ENCODE peak calls at places on chromosome X, in six cellular contexts. B, F, Y, K, X and Z are unnamed samples.
A peak's percentile ranks its signal among the peaks of the same experiment; 100 is the strongest.

GRCh38 chrX:37755073-37755472 is 24.8 kb upstream of the CYBB start:
- DNase-seq in B (no peak), F (no peak), Y (no peak), K (no peak), X (no peak), Z (no peak)

GRCh38 chrX:20432048-20432447 is 165.3 kb upstream of the RPS6KA3 start:
- DNase-seq in B (no peak), F (peak; percentile 59), Y (peak; percentile 28), K (no peak), X (no peak), Z (no peak)

GRCh38 chrX:118221257-118221656 is 104.6 kb upstream of the KLHL13 start:
- DNase-seq in B (no peak), F (no peak), Y (no peak), K (no peak), X (no peak), Z (no peak)

GRCh38 chrX:38816158-38816557 is 14.9 kb downstream of the MID1IP1 start:
- DNase-seq in B (no peak), F (no peak), Y (no peak), K (no peak), X (no peak), Z (no peak)

GRCh38 chrX:152245231-152245630 is 106.9 kb upstream of the MAGEA10 start:
- DNase-seq in B (no peak), F (no peak), Y (no peak), K (no peak), X (no peak), Z (no peak)

GRCh38 chrX:83966347-83966746 is 105.4 kb downstream of the CYLC1 start:
- DNase-seq in B (no peak), F (no peak), Y (no peak), K (no peak), X (no peak), Z (no peak)

GRCh38 chrX:37854748-37855147 is 7.4 kb upstream of the DYNLT3 start:
- DNase-seq in B (no peak), F (no peak), Y (no peak), K (no peak), X (no peak), Z (no peak)

GRCh38 chrX:107374116-107374515 is 75.3 kb upstream of the FRMPD3 start:
- DNase-seq in B (no peak), F (no peak), Y (no peak), K (peak; percentile 15), X (no peak), Z (peak; percentile 60)

GRCh38 chrX:77160301-77160700 is 286.9 kb upstream of the FGF16 start:
- DNase-seq in B (no peak), F (no peak), Y (no peak), K (peak; percentile 24), X (peak; percentile 7), Z (peak; percentile 65)

GRCh38 chrX:49155243-49155899 is 7.2 kb upstream of the MAGIX start:
- DNase-seq in B (peak; percentile 60), F (peak; percentile 58), Y (peak; percentile 64), K (peak; percentile 87), X (no peak), Z (peak; percentile 78)

GRCh38 chrX:129115104-129115503 is 408.2 kb downstream of the SMARCA1 start:
- DNase-seq in B (no peak), F (peak; percentile 8), Y (peak; percentile 18), K (peak; percentile 76), X (no peak), Z (peak; percentile 66)

GRCh38 chrX:27438937-27439336 is 24.2 kb downstream of the PPP4R3C start:
- DNase-seq in B (no peak), F (no peak), Y (no peak), K (no peak), X (no peak), Z (no peak)

GRCh38 chrX:13658602-13659001 is 5.7 kb downstream of the TCEANC start:
- DNase-seq in B (peak; percentile 8), F (peak; percentile 73), Y (peak; percentile 56), K (peak; percentile 39), X (no peak), Z (no peak)

GRCh38 chrX:100413231-100413630 is 3.2 kb upstream of the PCDH19 start:
- DNase-seq in B (no peak), F (peak; percentile 48), Y (peak; percentile 50), K (peak; percentile 67), X (no peak), Z (no peak)

GRCh38 chrX:130826249-130826648 is 76.8 kb downstream of the ENOX2 start:
- DNase-seq in B (no peak), F (no peak), Y (no peak), K (no peak), X (no peak), Z (no peak)

GRCh38 chrX:40773809-40774208 is 38.5 kb upstream of the MED14 start:
- DNase-seq in B (no peak), F (peak; percentile 60), Y (peak; percentile 61), K (no peak), X (no peak), Z (no peak)

GRCh38 chrX:47216393-47216925 is 2.0 kb upstream of the CDK16 start:
- DNase-seq in B (no peak), F (no peak), Y (no peak), K (no peak), X (no peak), Z (no peak)

GRCh38 chrX:45711231-45711630 is 510.6 kb upstream of the DIPK2B start:
- DNase-seq in B (no peak), F (peak; percentile 28), Y (peak; percentile 9), K (no peak), X (no peak), Z (no peak)

GRCh38 chrX:33339219-33339618 is 127.9 kb upstream of the DMD start:
- DNase-seq in B (no peak), F (peak; percentile 16), Y (no peak), K (peak; percentile 3), X (no peak), Z (peak; percentile 24)

GRCh38 chrX:120561634-120562568 is 1.1 kb upstream of the CUL4B start:
- DNase-seq in B (no peak), F (no peak), Y (no peak), K (no peak), X (no peak), Z (no peak)

GRCh38 chrX:120560405-120560841 is 339 bp downstream of the CUL4B start:
- DNase-seq in B (no peak), F (peak; percentile 39), Y (peak; percentile 65), K (no peak), X (no peak), Z (no peak)

GRCh38 chrX:120562569-120562926 is 1.8 kb upstream of the CUL4B start:
- DNase-seq in B (no peak), F (no peak), Y (no peak), K (no peak), X (no peak), Z (no peak)

GRCh38 chrX:120560842-120561633 is at the start of gene CUL4B:
- DNase-seq in B (peak; percentile 89), F (peak; percentile 94), Y (peak; percentile 97), K (peak; percentile 98), X (peak; percentile 88), Z (peak; percentile 92)

DNA sequence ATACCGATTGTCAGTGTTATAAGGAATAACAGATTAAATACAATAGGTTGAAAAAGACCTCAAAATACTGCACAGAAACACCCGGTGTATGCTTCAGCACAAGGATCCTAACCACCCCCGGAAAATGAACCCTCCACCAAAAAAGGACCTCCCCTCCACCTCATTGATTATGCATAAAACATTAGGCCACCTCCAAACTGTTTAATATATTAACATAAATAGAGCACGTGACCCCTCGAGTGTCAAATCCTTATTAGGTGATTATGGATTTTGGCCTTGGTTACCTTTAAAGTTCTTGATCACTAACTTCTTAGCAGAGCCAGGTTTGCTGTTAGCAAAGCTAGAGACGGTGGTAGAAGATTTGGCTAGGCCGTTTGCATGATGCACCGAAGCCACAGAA is 963 bp downstream of the CUL4B start:
- DNase-seq in B (no peak), F (no peak), Y (no peak), K (no peak), X (no peak), Z (no peak)
- H3K27ac ChIP-seq in B (peak overlapping the region; percentile 98), F (peak overlapping the region; percentile 84), Y (peak overlapping the region; percentile 89), K (peak overlapping the region; percentile 91), X (peak overlapping the region; percentile 77), Z (peak overlapping the region; percentile 79)

GRCh38 chrX:53684415-53685192 is 1.9 kb downstream of the HUWE1 start:
- DNase-seq in B (no peak), F (no peak), Y (no peak), K (peak; percentile 9), X (no peak), Z (no peak)

GRCh38 chrX:53685711-53686110 is 808 bp downstream of the HUWE1 start:
- DNase-seq in B (no peak), F (peak; percentile 1), Y (no peak), K (no peak), X (no peak), Z (no peak)

GRCh38 chrX:53683556-53684414 is 2.7 kb downstream of the HUWE1 start:
- DNase-seq in B (peak; percentile 98), F (peak; percentile 98), Y (peak; percentile 98), K (peak; percentile 99), X (peak; percentile 90), Z (peak; percentile 95)

GRCh38 chrX:53688300-53688699 is 1.8 kb upstream of the HUWE1 start:
- DNase-seq in B (no peak), F (no peak), Y (no peak), K (no peak), X (no peak), Z (no peak)

GRCh38 chrX:53686151-53686885 is at the start of gene HUWE1:
- DNase-seq in B (peak; percentile 79), F (peak; percentile 58), Y (peak; percentile 79), K (peak; percentile 92), X (peak; percentile 57), Z (peak; percentile 87)
- H2BK120ac ChIP-seq in B (no peak within 1 kb of the TSS), F (no peak within 1 kb of the TSS), Y (no peak within 1 kb of the TSS), K (no peak within 1 kb of the TSS), X (no peak within 1 kb of the TSS), Z (no peak within 1 kb of the TSS)

GRCh38 chrX:108439961-108440696 is 491 bp downstream of the COL4A5 start:
- DNase-seq in B (no peak), F (peak; percentile 21), Y (no peak), K (no peak), X (no peak), Z (peak; percentile 43)

GRCh38 chrX:108437789-108438623 is at the start of gene COL4A6:
- DNase-seq in B (peak; percentile 45), F (no peak), Y (peak; percentile 37), K (peak; percentile 77), X (peak; percentile 9), Z (peak; percentile 85)

GRCh38 chrX:108437354-108437753 is 868 bp downstream of the COL4A6 start:
- DNase-seq in B (no peak), F (no peak), Y (peak; percentile 14), K (no peak), X (no peak), Z (no peak)

GRCh38 chrX:108443065-108443464 is 3.4 kb downstream of the COL4A5 start:
- DNase-seq in B (no peak), F (no peak), Y (no peak), K (no peak), X (no peak), Z (no peak)

DNA sequence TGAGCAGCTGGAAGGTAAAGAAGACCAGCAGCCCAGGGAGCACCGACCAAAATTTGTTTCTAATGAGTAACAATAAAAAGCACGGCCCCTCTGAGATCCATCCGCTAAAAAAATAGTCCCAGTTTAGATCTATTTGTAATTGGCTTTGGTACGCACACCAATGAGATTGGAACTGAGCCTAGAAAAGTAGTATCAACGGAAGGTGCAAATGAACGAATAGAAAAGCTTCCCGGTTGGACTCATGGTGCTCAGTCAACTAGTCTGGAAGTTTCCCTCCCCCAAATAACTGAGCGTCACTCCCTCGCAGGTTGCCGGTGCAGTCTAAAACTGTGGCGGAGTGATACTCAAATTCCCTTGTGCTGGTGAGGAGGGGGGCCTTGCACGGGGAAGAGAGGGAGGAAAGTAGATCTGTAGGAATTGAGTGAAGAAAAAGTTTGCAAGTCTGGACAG is at the start of gene COL4A5:
- DNase-seq in B (peak; percentile 72), F (peak; percentile 80), Y (peak; percentile 91), K (peak; percentile 95), X (peak; percentile 21), Z (peak; percentile 79)
- H2BK15ac ChIP-seq in B (no peak within 1 kb of the TSS), F (no peak within 1 kb of the TSS), Y (no peak within 1 kb of the TSS), K (no peak within 1 kb of the TSS), X (no peak within 1 kb of the TSS), Z (no peak within 1 kb of the TSS)

GRCh38 chrX:134694935-134695334 is 36.7 kb upstream of the PLAC1 start:
- DNase-seq in B (no peak), F (no peak), Y (no peak), K (no peak), X (no peak), Z (no peak)
- H3K27ac ChIP-seq in B (no peak overlapping the region), F (no peak overlapping the region), Y (no peak overlapping the region), K (no peak overlapping the region), X (no peak overlapping the region), Z (no peak overlapping the region)